ENCODE peak calls at places on chromosomes 6 and 20, in four cellular contexts. One of them, this sample, is unnamed.

GRCh38 chr6:72246926-72247325 is 360.6 kb downstream of the RIMS1 start:
- DNase-seq in psoas muscle: no peak
- DNase-seq in activated CD4-positive, alpha-beta memory T cell treated with anti-CD3 and anti-CD28 coated beads for 36 hours: no peak
- DNase-seq in effector CD8-positive, alpha-beta T cell: no peak
- DNase-seq in this sample: no peak

GRCh38 chr6:163231356-163232014 is 183.0 kb upstream of the QKI start:
- DNase-seq in psoas muscle: no peak
- DNase-seq in activated CD4-positive, alpha-beta memory T cell treated with anti-CD3 and anti-CD28 coated beads for 36 hours: no peak
- DNase-seq in effector CD8-positive, alpha-beta T cell: no peak
- DNase-seq in this sample: no peak

GRCh38 chr6:163808871-163809270 is 394.4 kb downstream of the QKI start:
- DNase-seq in psoas muscle: no peak
- DNase-seq in activated CD4-positive, alpha-beta memory T cell treated with anti-CD3 and anti-CD28 coated beads for 36 hours: no peak
- DNase-seq in effector CD8-positive, alpha-beta T cell: no peak
- DNase-seq in this sample: no peak

GRCh38 chr20:63100926-63101699 is 94.3 kb upstream of the BHLHE23 start:
- DNase-seq in psoas muscle: peak; percentile 5
- DNase-seq in activated CD4-positive, alpha-beta memory T cell treated with anti-CD3 and anti-CD28 coated beads for 36 hours: no peak
- DNase-seq in effector CD8-positive, alpha-beta T cell: no peak
- DNase-seq in this sample: peak; percentile 18

GRCh38 chr20:37378785-37379598 is 33.1 kb downstream of the SRC start:
- DNase-seq in psoas muscle: no peak
- DNase-seq in activated CD4-positive, alpha-beta memory T cell treated with anti-CD3 and anti-CD28 coated beads for 36 hours: no peak
- DNase-seq in effector CD8-positive, alpha-beta T cell: no peak
- DNase-seq in this sample: no peak

GRCh38 chr6:18142591-18142861 is 12.4 kb downstream of the TPMT start:
- DNase-seq in psoas muscle: no peak
- DNase-seq in activated CD4-positive, alpha-beta memory T cell treated with anti-CD3 and anti-CD28 coated beads for 36 hours: no peak
- DNase-seq in effector CD8-positive, alpha-beta T cell: no peak
- DNase-seq in this sample: no peak

GRCh38 chr6:81216668-81217067 is 535.8 kb downstream of the TENT5A start:
- DNase-seq in psoas muscle: no peak
- DNase-seq in activated CD4-positive, alpha-beta memory T cell treated with anti-CD3 and anti-CD28 coated beads for 36 hours: no peak
- DNase-seq in effector CD8-positive, alpha-beta T cell: no peak
- DNase-seq in this sample: no peak

GRCh38 chr20:53344891-53345290 is 248.7 kb downstream of the ZNF217 start:
- DNase-seq in psoas muscle: no peak
- DNase-seq in activated CD4-positive, alpha-beta memory T cell treated with anti-CD3 and anti-CD28 coated beads for 36 hours: no peak
- DNase-seq in effector CD8-positive, alpha-beta T cell: no peak
- DNase-seq in this sample: no peak

GRCh38 chr6:56649782-56650181 is 7.1 kb upstream of the DST start:
- DNase-seq in psoas muscle: no peak
- DNase-seq in activated CD4-positive, alpha-beta memory T cell treated with anti-CD3 and anti-CD28 coated beads for 36 hours: no peak
- DNase-seq in effector CD8-positive, alpha-beta T cell: no peak
- DNase-seq in this sample: no peak

GRCh38 chr6:117538615-117539014 is 56.1 kb downstream of the DCBLD1 start:
- DNase-seq in psoas muscle: no peak
- DNase-seq in activated CD4-positive, alpha-beta memory T cell treated with anti-CD3 and anti-CD28 coated beads for 36 hours: no peak
- DNase-seq in effector CD8-positive, alpha-beta T cell: no peak
- DNase-seq in this sample: no peak

GRCh38 chr6:134176283-134176975 is 124.0 kb upstream of the SLC2A12 start:
- DNase-seq in psoas muscle: peak; percentile 74
- DNase-seq in activated CD4-positive, alpha-beta memory T cell treated with anti-CD3 and anti-CD28 coated beads for 36 hours: no peak
- DNase-seq in effector CD8-positive, alpha-beta T cell: no peak
- DNase-seq in this sample: no peak

GRCh38 chr6:56772737-56773184 is 130.1 kb upstream of the DST start:
- DNase-seq in psoas muscle: peak; percentile 35
- DNase-seq in activated CD4-positive, alpha-beta memory T cell treated with anti-CD3 and anti-CD28 coated beads for 36 hours: no peak
- DNase-seq in effector CD8-positive, alpha-beta T cell: no peak
- DNase-seq in this sample: no peak

GRCh38 chr20:49165611-49166010 is 22.5 kb downstream of the STAU1 start:
- DNase-seq in psoas muscle: no peak
- DNase-seq in activated CD4-positive, alpha-beta memory T cell treated with anti-CD3 and anti-CD28 coated beads for 36 hours: peak; percentile 30
- DNase-seq in effector CD8-positive, alpha-beta T cell: no peak
- DNase-seq in this sample: no peak

GRCh38 chr20:33442136-33443005 is 1.2 kb downstream of the SNTA1 start:
- DNase-seq in psoas muscle: no peak
- DNase-seq in activated CD4-positive, alpha-beta memory T cell treated with anti-CD3 and anti-CD28 coated beads for 36 hours: no peak
- DNase-seq in effector CD8-positive, alpha-beta T cell: no peak
- DNase-seq in this sample: peak; percentile 26

GRCh38 chr6:98834060-98835031 is at the start of gene POU3F2:
- DNase-seq in psoas muscle: peak; percentile 60
- DNase-seq in activated CD4-positive, alpha-beta memory T cell treated with anti-CD3 and anti-CD28 coated beads for 36 hours: peak; percentile 81
- DNase-seq in effector CD8-positive, alpha-beta T cell: peak; percentile 28
- DNase-seq in this sample: peak; percentile 81

GRCh38 chr20:10716855-10717254 is 43.1 kb upstream of the JAG1 start:
- DNase-seq in psoas muscle: no peak
- DNase-seq in activated CD4-positive, alpha-beta memory T cell treated with anti-CD3 and anti-CD28 coated beads for 36 hours: no peak
- DNase-seq in effector CD8-positive, alpha-beta T cell: no peak
- DNase-seq in this sample: no peak

GRCh38 chr20:19621072-19621471 is 137.0 kb upstream of the RIN2 start:
- DNase-seq in psoas muscle: no peak
- DNase-seq in activated CD4-positive, alpha-beta memory T cell treated with anti-CD3 and anti-CD28 coated beads for 36 hours: no peak
- DNase-seq in effector CD8-positive, alpha-beta T cell: no peak
- DNase-seq in this sample: no peak

GRCh38 chr20:58077282-58077681 is 151.2 kb downstream of the ANKRD60 start:
- DNase-seq in psoas muscle: no peak
- DNase-seq in activated CD4-positive, alpha-beta memory T cell treated with anti-CD3 and anti-CD28 coated beads for 36 hours: no peak
- DNase-seq in effector CD8-positive, alpha-beta T cell: no peak
- DNase-seq in this sample: no peak

GRCh38 chr20:1619861-1620444 is at the start of gene SIRPB1:
- DNase-seq in psoas muscle: no peak
- DNase-seq in activated CD4-positive, alpha-beta memory T cell treated with anti-CD3 and anti-CD28 coated beads for 36 hours: peak; percentile 30
- DNase-seq in effector CD8-positive, alpha-beta T cell: no peak
- DNase-seq in this sample: peak; percentile 52

GRCh38 chr6:49557177-49557576 is 6.7 kb downstream of the C6orf141 start:
- DNase-seq in psoas muscle: no peak
- DNase-seq in activated CD4-positive, alpha-beta memory T cell treated with anti-CD3 and anti-CD28 coated beads for 36 hours: no peak
- DNase-seq in effector CD8-positive, alpha-beta T cell: no peak
- DNase-seq in this sample: no peak

GRCh38 chr6:34709386-34709785 is 12.8 kb upstream of the ILRUN start:
- DNase-seq in psoas muscle: peak; percentile 58
- DNase-seq in activated CD4-positive, alpha-beta memory T cell treated with anti-CD3 and anti-CD28 coated beads for 36 hours: no peak
- DNase-seq in effector CD8-positive, alpha-beta T cell: no peak
- DNase-seq in this sample: no peak

GRCh38 chr20:17605131-17605660 is 35.3 kb downstream of the DSTN start:
- DNase-seq in psoas muscle: no peak
- DNase-seq in activated CD4-positive, alpha-beta memory T cell treated with anti-CD3 and anti-CD28 coated beads for 36 hours: no peak
- DNase-seq in effector CD8-positive, alpha-beta T cell: no peak
- DNase-seq in this sample: no peak

GRCh38 chr6:43076093-43076927 is at the start of gene PTK7:
- DNase-seq in psoas muscle: peak; percentile 18
- DNase-seq in activated CD4-positive, alpha-beta memory T cell treated with anti-CD3 and anti-CD28 coated beads for 36 hours: peak; percentile 31
- DNase-seq in effector CD8-positive, alpha-beta T cell: no peak
- DNase-seq in this sample: peak; percentile 51

GRCh38 chr6:125201961-125202729 is 48.6 kb downstream of the TPD52L1 start:
- DNase-seq in psoas muscle: peak; percentile 28
- DNase-seq in activated CD4-positive, alpha-beta memory T cell treated with anti-CD3 and anti-CD28 coated beads for 36 hours: no peak
- DNase-seq in effector CD8-positive, alpha-beta T cell: no peak
- DNase-seq in this sample: no peak

GRCh38 chr6:43050981-43051380 is 2.7 kb downstream of the CUL7 start:
- DNase-seq in psoas muscle: no peak
- DNase-seq in activated CD4-positive, alpha-beta memory T cell treated with anti-CD3 and anti-CD28 coated beads for 36 hours: no peak
- DNase-seq in effector CD8-positive, alpha-beta T cell: no peak
- DNase-seq in this sample: no peak

GRCh38 chr6:42047790-42048405 is 2.4 kb upstream of the TAF8 start:
- DNase-seq in psoas muscle: no peak
- DNase-seq in activated CD4-positive, alpha-beta memory T cell treated with anti-CD3 and anti-CD28 coated beads for 36 hours: peak; percentile 47
- DNase-seq in effector CD8-positive, alpha-beta T cell: no peak
- DNase-seq in this sample: no peak

GRCh38 chr6:166624275-166624674 is 2.8 kb downstream of the RPS6KA2 start:
- DNase-seq in psoas muscle: no peak
- DNase-seq in activated CD4-positive, alpha-beta memory T cell treated with anti-CD3 and anti-CD28 coated beads for 36 hours: no peak
- DNase-seq in effector CD8-positive, alpha-beta T cell: no peak
- DNase-seq in this sample: no peak

GRCh38 chr20:4555188-4555893 is 166.4 kb upstream of the PRND start:
- DNase-seq in psoas muscle: no peak
- DNase-seq in activated CD4-positive, alpha-beta memory T cell treated with anti-CD3 and anti-CD28 coated beads for 36 hours: no peak
- DNase-seq in effector CD8-positive, alpha-beta T cell: no peak
- DNase-seq in this sample: no peak

GRCh38 chr6:46113370-46113769 is 16.4 kb upstream of the ENPP4 start:
- DNase-seq in psoas muscle: no peak
- DNase-seq in activated CD4-positive, alpha-beta memory T cell treated with anti-CD3 and anti-CD28 coated beads for 36 hours: no peak
- DNase-seq in effector CD8-positive, alpha-beta T cell: no peak
- DNase-seq in this sample: no peak

GRCh38 chr20:436476-436875 is 25.9 kb downstream of the TBC1D20 start:
- DNase-seq in psoas muscle: no peak
- DNase-seq in activated CD4-positive, alpha-beta memory T cell treated with anti-CD3 and anti-CD28 coated beads for 36 hours: no peak
- DNase-seq in effector CD8-positive, alpha-beta T cell: no peak
- DNase-seq in this sample: no peak

GRCh38 chr6:33390173-33390572 is 1.4 kb upstream of the KIFC1 start:
- DNase-seq in psoas muscle: no peak
- DNase-seq in activated CD4-positive, alpha-beta memory T cell treated with anti-CD3 and anti-CD28 coated beads for 36 hours: no peak
- DNase-seq in effector CD8-positive, alpha-beta T cell: no peak
- DNase-seq in this sample: no peak

GRCh38 chr6:109441069-109441816 is 719 bp downstream of the SMPD2 start:
- DNase-seq in psoas muscle: peak; percentile 51
- DNase-seq in activated CD4-positive, alpha-beta memory T cell treated with anti-CD3 and anti-CD28 coated beads for 36 hours: peak; percentile 64
- DNase-seq in effector CD8-positive, alpha-beta T cell: peak; percentile 37
- DNase-seq in this sample: peak; percentile 56

GRCh38 chr6:130306377-130306776 is 59.4 kb upstream of the TMEM200A start:
- DNase-seq in psoas muscle: no peak
- DNase-seq in activated CD4-positive, alpha-beta memory T cell treated with anti-CD3 and anti-CD28 coated beads for 36 hours: no peak
- DNase-seq in effector CD8-positive, alpha-beta T cell: no peak
- DNase-seq in this sample: no peak

GRCh38 chr20:31695849-31696804 is 26.5 kb downstream of the BCL2L1 start:
- DNase-seq in psoas muscle: peak; percentile 77
- DNase-seq in activated CD4-positive, alpha-beta memory T cell treated with anti-CD3 and anti-CD28 coated beads for 36 hours: no peak
- DNase-seq in effector CD8-positive, alpha-beta T cell: no peak
- DNase-seq in this sample: no peak

GRCh38 chr6:13406051-13406477 is 77.7 kb upstream of the TBC1D7 start:
- DNase-seq in psoas muscle: no peak
- DNase-seq in activated CD4-positive, alpha-beta memory T cell treated with anti-CD3 and anti-CD28 coated beads for 36 hours: no peak
- DNase-seq in effector CD8-positive, alpha-beta T cell: no peak
- DNase-seq in this sample: no peak

GRCh38 chr20:57767456-57767855 is 57.6 kb upstream of the PMEPA1 start:
- DNase-seq in psoas muscle: no peak
- DNase-seq in activated CD4-positive, alpha-beta memory T cell treated with anti-CD3 and anti-CD28 coated beads for 36 hours: no peak
- DNase-seq in effector CD8-positive, alpha-beta T cell: no peak
- DNase-seq in this sample: no peak

GRCh38 chr6:7067305-7067704 is 40.5 kb upstream of the RREB1 start:
- DNase-seq in psoas muscle: no peak
- DNase-seq in activated CD4-positive, alpha-beta memory T cell treated with anti-CD3 and anti-CD28 coated beads for 36 hours: no peak
- DNase-seq in effector CD8-positive, alpha-beta T cell: no peak
- DNase-seq in this sample: no peak

GRCh38 chr20:4730782-4731181 is 9.1 kb downstream of the PRND start:
- DNase-seq in psoas muscle: no peak
- DNase-seq in activated CD4-positive, alpha-beta memory T cell treated with anti-CD3 and anti-CD28 coated beads for 36 hours: no peak
- DNase-seq in effector CD8-positive, alpha-beta T cell: no peak
- DNase-seq in this sample: no peak

GRCh38 chr20:48932375-48932941 is 10.9 kb downstream of the ARFGEF2 start:
- DNase-seq in psoas muscle: no peak
- DNase-seq in activated CD4-positive, alpha-beta memory T cell treated with anti-CD3 and anti-CD28 coated beads for 36 hours: no peak
- DNase-seq in effector CD8-positive, alpha-beta T cell: no peak
- DNase-seq in this sample: no peak

This sample was measured in activated naive CD4-positive, alpha-beta T cell treated with anti-CD3 and anti-CD28 coated beads, Interleukin-2, amount 10 ng/mL, durations not matched to agents 7 days and 5 days.